ENCODE peak calls at places on chromosomes 4 and X, in ten cellular contexts. C is tibial nerve, L is PC-9, X is lower lobe of right lung, T is brain microvascular endothelial cell, P is A549, H is BE2C, E is psoas muscle, K is HFFc6, W is omental fat pad. A is an unnamed sample.

GRCh38 chr4:6222761-6223292 is 22.5 kb upstream of the JAKMIP1 start:
- DNase-seq in L (no peak), P (no peak), T (no peak), X (no peak), H (peak; percentile 67), C (no peak), W (no peak), K (no peak), E (no peak), A (no peak)

GRCh38 chr4:153143527-153144348 is 60.5 kb upstream of the TRIM2 start:
- DNase-seq in H (peak; percentile 88), L (peak; percentile 67), W (no peak), T (no peak), K (no peak), E (no peak), C (no peak), P (no peak), X (no peak), A (no peak)

GRCh38 chr4:6582889-6583504 is 8.0 kb downstream of the MAN2B2 start:
- DNase-seq in T (peak; percentile 34), P (peak; percentile 57), L (peak; percentile 68), W (no peak), X (no peak), K (peak; percentile 51), C (no peak), E (no peak), H (peak; percentile 55), A (no peak)

GRCh38 chr4:56226579-56226978 is 160.7 kb downstream of the AASDH start:
- DNase-seq in L (no peak), C (no peak), K (no peak), E (no peak), H (no peak), X (no peak), P (no peak), T (no peak), W (no peak), A (no peak)

GRCh38 chr4:19455196-19455595 is 796.5 kb upstream of the SLIT2 start:
- DNase-seq in L (no peak), H (no peak), P (no peak), K (no peak), W (no peak), E (no peak), X (no peak), C (no peak), T (no peak), A (no peak)

GRCh38 chrX:132153166-132153565 is 25.3 kb upstream of the FRMD7 start:
- DNase-seq in L (no peak), E (no peak), K (no peak), W (no peak), X (no peak), C (no peak), H (no peak), T (no peak), P (no peak), A (no peak)

GRCh38 chr4:105963461-105964400 is 68.5 kb downstream of the NPNT start:
- DNase-seq in P (no peak), X (no peak), L (no peak), C (no peak), E (no peak), K (no peak), W (no peak), T (no peak), H (no peak), A (no peak)

GRCh38 chrX:17787557-17787956 is 50.3 kb downstream of the SCML1 start:
- DNase-seq in E (no peak), L (no peak), K (no peak), T (no peak), X (no peak), C (no peak), P (no peak), H (no peak), W (no peak), A (no peak)

GRCh38 chr4:55611358-55612059 is 19.5 kb upstream of the PDCL2 start:
- DNase-seq in L (no peak), T (no peak), H (no peak), P (no peak), K (no peak), X (no peak), W (no peak), C (no peak), E (no peak), A (no peak)

GRCh38 chrX:781216-782211 is 150.9 kb downstream of the SHOX start:
- DNase-seq in E (no peak), K (no peak), X (no peak), C (no peak), T (no peak), H (no peak), P (no peak), W (no peak), L (no peak), A (no peak)

GRCh38 chr4:589219-589963 is 13.3 kb upstream of the TMEM271 start:
- DNase-seq in W (no peak), E (no peak), X (no peak), P (no peak), C (no peak), K (no peak), H (no peak), L (no peak), T (no peak), A (no peak)

GRCh38 chr4:127782025-127782274 is 172 bp upstream of the HSPA4L start:
- DNase-seq in X (peak; percentile 89), E (no peak), K (peak; percentile 75), W (peak; percentile 26), C (peak; percentile 61), T (peak; percentile 77), P (peak; percentile 85), L (peak; percentile 80), H (peak; percentile 91), A (no peak)

GRCh38 chr4:47531241-47531953 is 46.3 kb downstream of the ATP10D start:
- DNase-seq in P (peak; percentile 24), K (peak; percentile 72), T (peak; percentile 95), H (no peak), W (no peak), C (no peak), L (peak; percentile 85), E (no peak), X (no peak), A (peak; percentile 37)

GRCh38 chr4:75995727-75996126 is 5.0 kb upstream of the SDAD1 start:
- DNase-seq in E (no peak), X (no peak), K (peak; percentile 51), L (peak; percentile 44), T (peak; percentile 13), W (no peak), P (peak; percentile 44), C (no peak), H (no peak), A (no peak)

GRCh38 chrX:63128509-63128908 is 222.6 kb downstream of the SPIN4 start:
- DNase-seq in X (no peak), H (no peak), P (peak; percentile 36), T (peak; percentile 17), E (no peak), K (peak; percentile 5), W (no peak), C (no peak), L (no peak), A (no peak)
- TF ChIP-seq CTCF in X (peak; percentile 41), H (peak; percentile 43), P (peak; percentile 12), T (peak; percentile 54), E (peak; percentile 52), K (peak; percentile 64), W (no peak), C (peak; percentile 15), L (peak; percentile 67), A (no peak)

GRCh38 chr4:10172278-10173038 is 55.9 kb upstream of the WDR1 start:
- DNase-seq in X (no peak), L (no peak), K (no peak), E (no peak), P (no peak), H (no peak), T (no peak), W (no peak), C (no peak), A (no peak)

GRCh38 chr4:10171055-10171454 is 54.5 kb upstream of the WDR1 start:
- DNase-seq in E (no peak), C (no peak), L (no peak), T (no peak), P (no peak), K (no peak), H (no peak), X (no peak), W (no peak), A (no peak)

GRCh38 chr4:10175626-10176025 is 59.0 kb upstream of the WDR1 start:
- DNase-seq in W (no peak), L (no peak), E (no peak), H (no peak), C (no peak), P (no peak), K (no peak), T (peak; percentile 39), X (no peak), A (no peak)

GRCh38 chr4:10173754-10174749 is 57.5 kb upstream of the WDR1 start:
- DNase-seq in P (no peak), T (no peak), X (peak; percentile 55), H (no peak), K (no peak), L (peak; percentile 69), E (peak; percentile 74), W (no peak), C (no peak), A (no peak)

DNA sequence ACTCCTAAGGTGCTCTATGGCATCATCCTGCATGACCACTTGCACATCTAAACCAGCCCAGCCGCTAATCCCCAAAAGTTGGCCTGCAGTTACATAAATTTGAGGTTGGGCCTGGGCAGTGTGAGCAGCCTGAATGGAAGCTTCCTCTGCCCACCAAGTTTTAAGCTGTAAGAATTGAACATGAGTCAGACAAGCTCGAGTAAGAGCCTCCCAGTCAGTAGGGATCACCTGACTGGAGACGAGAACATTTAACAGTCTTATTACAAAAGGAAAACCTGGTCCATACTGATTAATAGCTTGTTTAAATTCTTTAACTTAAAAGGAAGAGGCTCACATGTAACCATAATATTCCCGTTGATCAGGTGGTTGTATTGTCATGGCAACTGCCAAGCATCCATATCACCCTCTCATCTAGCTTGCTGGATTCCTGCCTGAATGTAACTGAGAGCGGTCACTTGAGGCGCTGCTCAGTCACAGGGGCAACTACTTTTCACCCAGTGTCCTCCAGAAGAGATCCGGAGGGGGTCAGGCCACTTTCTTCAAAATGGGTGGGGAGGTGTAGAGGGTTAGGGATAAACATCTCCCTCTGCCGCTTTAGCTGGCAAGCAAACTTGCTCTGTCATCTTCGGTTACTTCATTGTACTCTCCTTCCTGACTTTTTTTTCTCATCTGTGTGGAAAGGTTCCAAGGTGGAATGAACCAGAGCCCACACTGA is 56.6 kb upstream of the WDR1 start:
- DNase-seq in L (peak; percentile 46), T (peak; percentile 42), E (no peak), C (no peak), K (peak; percentile 92), H (no peak), X (no peak), W (no peak), P (no peak), A (no peak)
- TF ChIP-seq CTCF in L (no peak), T (no peak), E (no peak), C (no peak), K (peak; percentile 51), H (no peak), X (no peak), W (no peak), P (no peak), A (no peak)

GRCh38 chrX:147803948-147804347 is 107.8 kb upstream of the FMR1 start:
- DNase-seq in K (no peak), L (no peak), X (no peak), P (peak; percentile 7), E (no peak), W (no peak), T (no peak), C (no peak), H (no peak), A (no peak)
- TF ChIP-seq CTCF in K (peak; percentile 18), L (peak; percentile 73), X (peak; percentile 33), P (peak; percentile 23), E (no peak), W (no peak), T (no peak), C (no peak), H (no peak), A (no peak)

GRCh38 chr4:166169111-166169510 is 296.1 kb downstream of the TLL1 start:
- DNase-seq in K (no peak), C (no peak), T (peak; percentile 23), X (no peak), H (peak; percentile 49), W (no peak), P (peak; percentile 26), E (no peak), L (no peak), A (no peak)
- TF ChIP-seq CTCF in K (peak; percentile 70), C (no peak), T (peak; percentile 70), X (no peak), H (peak; percentile 64), W (no peak), P (no peak), E (no peak), L (no peak), A (no peak)